ENCODE peak calls at places on chromosomes 11 and 22, in four cellular contexts. One of them, this sample, is unnamed.

GRCh38 chr11:113105584-113105983 is 144.4 kb downstream of the NCAM1 start:
- DNase-seq in HepG2: no peak
- DNase-seq in K562: no peak
- DNase-seq in H1: no peak
- DNase-seq in this sample: no peak

GRCh38 chr11:20353829-20354434 is 9.6 kb upstream of the HTATIP2 start:
- DNase-seq in HepG2: peak
- DNase-seq in K562: peak
- DNase-seq in H1: no peak
- DNase-seq in this sample: peak

GRCh38 chr11:122632178-122632824 is 23.2 kb upstream of the UBASH3B start:
- DNase-seq in HepG2: no peak
- DNase-seq in K562: no peak
- DNase-seq in H1: no peak
- DNase-seq in this sample: no peak

GRCh38 chr22:26287382-26288228 is 118.3 kb downstream of the SEZ6L start:
- DNase-seq in HepG2: no peak
- DNase-seq in K562: no peak
- DNase-seq in H1: no peak
- DNase-seq in this sample: no peak

GRCh38 chr22:38132794-38133193 is 22.3 kb upstream of the BAIAP2L2 start:
- DNase-seq in HepG2: no peak
- DNase-seq in K562: no peak
- DNase-seq in H1: no peak
- DNase-seq in this sample: no peak

GRCh38 chr22:23533771-23534191 is 46.3 kb downstream of the IGLL1 start:
- DNase-seq in HepG2: no peak
- DNase-seq in K562: peak
- DNase-seq in H1: no peak
- DNase-seq in this sample: peak

GRCh38 chr22:32175751-32176644 is 16.9 kb upstream of the C22orf42 start:
- DNase-seq in HepG2: no peak
- DNase-seq in K562: no peak
- DNase-seq in H1: no peak
- DNase-seq in this sample: no peak

GRCh38 chr11:65776196-65776595 is 4.6 kb downstream of the AP5B1 start:
- DNase-seq in HepG2: peak
- DNase-seq in K562: no peak
- DNase-seq in H1: no peak
- DNase-seq in this sample: no peak

GRCh38 chr11:7665473-7666291 is 7.6 kb downstream of the CYB5R2 start:
- DNase-seq in HepG2: peak
- DNase-seq in K562: peak
- DNase-seq in H1: no peak
- DNase-seq in this sample: peak

GRCh38 chr11:90704510-90704909 is 481.7 kb upstream of the CHORDC1 start:
- DNase-seq in HepG2: no peak
- DNase-seq in K562: no peak
- DNase-seq in H1: no peak
- DNase-seq in this sample: no peak

GRCh38 chr11:86313793-86314192 is 11.8 kb downstream of the HIKESHI start:
- DNase-seq in HepG2: no peak
- DNase-seq in K562: no peak
- DNase-seq in H1: no peak
- DNase-seq in this sample: no peak

GRCh38 chr11:117000741-117001096 is 97.5 kb downstream of the SIK3 start:
- DNase-seq in HepG2: no peak
- DNase-seq in K562: no peak
- DNase-seq in H1: no peak
- DNase-seq in this sample: no peak

GRCh38 chr11:91394718-91395414 is 829.8 kb upstream of the FAT3 start:
- DNase-seq in HepG2: peak
- DNase-seq in K562: no peak
- DNase-seq in H1: no peak
- DNase-seq in this sample: no peak

DNA sequence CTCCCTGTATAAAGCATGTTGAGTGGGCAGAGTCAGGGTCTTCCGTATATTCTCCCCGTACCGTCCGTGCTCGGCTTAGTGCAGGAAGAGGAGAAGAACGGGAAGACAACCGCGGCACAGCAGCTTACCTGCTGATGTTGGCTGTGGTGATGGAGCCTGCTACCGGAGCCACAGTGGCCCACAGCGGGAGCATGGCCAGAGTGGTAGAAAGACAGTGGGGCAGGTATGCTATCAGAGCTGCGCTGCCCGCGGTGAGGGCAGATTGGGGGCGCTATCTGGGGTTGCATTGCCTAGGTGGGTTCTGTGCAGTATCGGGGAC is 120.7 kb upstream of the VPREB1 start:
- DNase-seq in HepG2: no peak
- DNase-seq in K562: no peak
- DNase-seq in H1: no peak
- DNase-seq in this sample: no peak
- TF ChIP-seq MAFK in HepG2: no peak
- TF ChIP-seq MAFK in K562: no peak
- TF ChIP-seq MAFK in H1: no peak
- TF ChIP-seq MAFK in this sample: no peak

DNA sequence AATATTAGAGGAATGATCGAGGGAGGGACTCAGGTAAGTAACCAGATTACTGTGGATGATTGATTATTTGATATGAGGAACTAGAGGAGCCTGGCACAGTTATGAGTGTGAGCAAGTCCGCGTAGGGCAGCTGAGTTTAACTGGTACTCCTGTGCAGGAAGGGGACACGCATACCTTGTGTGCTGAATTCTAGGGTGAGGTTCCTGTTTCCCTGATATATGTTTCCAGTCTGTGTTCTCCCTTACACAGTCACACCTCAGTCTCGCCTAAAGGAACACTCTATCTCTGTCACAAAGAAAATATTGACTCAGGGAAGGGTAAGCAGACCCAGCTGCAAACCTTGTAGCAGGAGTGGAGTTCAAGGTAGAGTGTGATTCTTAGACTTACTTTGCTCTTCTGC is 17.4 kb downstream of the SGSM3 start:
- DNase-seq in HepG2: peak
- DNase-seq in K562: no peak
- DNase-seq in H1: no peak
- DNase-seq in this sample: no peak
- TF ChIP-seq POLR2A in HepG2: no peak
- TF ChIP-seq POLR2A in K562: no peak
- TF ChIP-seq POLR2A in H1: no peak
- TF ChIP-seq POLR2A in this sample: no peak

GRCh38 chr11:9962722-9963121 is 298.8 kb downstream of the SWAP70 start:
- DNase-seq in HepG2: no peak
- DNase-seq in K562: no peak
- DNase-seq in H1: no peak
- DNase-seq in this sample: no peak
- TF ChIP-seq EP300 in HepG2: no peak
- TF ChIP-seq EP300 in K562: no peak
- TF ChIP-seq EP300 in H1: no peak
- TF ChIP-seq EP300 in this sample: no peak

DNA sequence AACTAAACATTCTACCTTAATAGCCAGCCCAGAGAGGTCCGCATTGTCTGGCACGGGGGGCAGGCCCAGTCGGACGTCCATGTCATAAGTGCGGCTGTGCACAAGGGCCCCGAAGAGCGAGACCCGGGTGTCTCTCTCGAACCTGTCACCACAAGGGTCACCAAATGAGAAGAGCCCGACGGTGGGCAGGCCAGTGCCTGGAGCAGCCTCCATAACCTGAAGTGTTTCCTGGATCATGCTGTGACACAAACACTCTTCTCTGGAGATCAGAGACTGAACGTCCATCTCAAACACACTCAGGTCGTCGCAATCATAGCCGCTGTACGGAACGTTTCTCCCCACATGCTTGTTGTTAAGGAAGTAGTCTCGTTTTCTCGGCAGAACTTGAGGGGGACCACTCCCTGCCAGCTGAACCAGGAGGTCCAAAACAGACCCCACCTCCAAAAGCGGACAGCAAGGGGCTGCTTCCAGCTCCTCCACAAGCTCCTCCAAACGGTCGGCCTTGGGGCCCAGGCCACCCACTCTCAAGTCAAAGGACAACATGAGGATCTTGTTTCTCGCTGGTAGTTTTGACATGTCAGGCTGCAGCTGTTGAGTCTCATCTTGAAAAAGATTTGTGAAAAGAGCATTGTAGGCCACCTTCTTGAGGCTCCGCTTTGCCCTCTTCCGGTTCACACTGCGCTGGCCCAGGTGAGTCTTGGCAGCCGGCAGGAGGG is 961 bp downstream of the TUBGCP6 start:
- DNase-seq in HepG2: no peak
- DNase-seq in K562: no peak
- DNase-seq in H1: no peak
- DNase-seq in this sample: no peak
- TF ChIP-seq MAFK in HepG2: no peak
- TF ChIP-seq MAFK in K562: no peak
- TF ChIP-seq MAFK in H1: no peak
- TF ChIP-seq MAFK in this sample: no peak

GRCh38 chr22:36481393-36482168 is at the start of gene TXN2:
- DNase-seq in HepG2: peak
- DNase-seq in K562: peak
- DNase-seq in H1: peak
- DNase-seq in this sample: peak
- TF ChIP-seq POLR2A in HepG2: peak
- TF ChIP-seq POLR2A in K562: peak
- TF ChIP-seq POLR2A in H1: peak
- TF ChIP-seq POLR2A in this sample: peak

GRCh38 chr22:45997775-45998637 is 21.0 kb upstream of the WNT7B start:
- DNase-seq in HepG2: no peak
- DNase-seq in K562: no peak
- DNase-seq in H1: no peak
- DNase-seq in this sample: no peak

GRCh38 chr22:45996241-45997076 is 19.5 kb upstream of the WNT7B start:
- DNase-seq in HepG2: no peak
- DNase-seq in K562: no peak
- DNase-seq in H1: no peak
- DNase-seq in this sample: no peak

GRCh38 chr22:45998638-45999378 is 21.8 kb upstream of the WNT7B start:
- DNase-seq in HepG2: no peak
- DNase-seq in K562: no peak
- DNase-seq in H1: no peak
- DNase-seq in this sample: no peak

GRCh38 chr22:45995405-45996101 is 18.6 kb upstream of the WNT7B start:
- DNase-seq in HepG2: no peak
- DNase-seq in K562: no peak
- DNase-seq in H1: no peak
- DNase-seq in this sample: no peak

DNA sequence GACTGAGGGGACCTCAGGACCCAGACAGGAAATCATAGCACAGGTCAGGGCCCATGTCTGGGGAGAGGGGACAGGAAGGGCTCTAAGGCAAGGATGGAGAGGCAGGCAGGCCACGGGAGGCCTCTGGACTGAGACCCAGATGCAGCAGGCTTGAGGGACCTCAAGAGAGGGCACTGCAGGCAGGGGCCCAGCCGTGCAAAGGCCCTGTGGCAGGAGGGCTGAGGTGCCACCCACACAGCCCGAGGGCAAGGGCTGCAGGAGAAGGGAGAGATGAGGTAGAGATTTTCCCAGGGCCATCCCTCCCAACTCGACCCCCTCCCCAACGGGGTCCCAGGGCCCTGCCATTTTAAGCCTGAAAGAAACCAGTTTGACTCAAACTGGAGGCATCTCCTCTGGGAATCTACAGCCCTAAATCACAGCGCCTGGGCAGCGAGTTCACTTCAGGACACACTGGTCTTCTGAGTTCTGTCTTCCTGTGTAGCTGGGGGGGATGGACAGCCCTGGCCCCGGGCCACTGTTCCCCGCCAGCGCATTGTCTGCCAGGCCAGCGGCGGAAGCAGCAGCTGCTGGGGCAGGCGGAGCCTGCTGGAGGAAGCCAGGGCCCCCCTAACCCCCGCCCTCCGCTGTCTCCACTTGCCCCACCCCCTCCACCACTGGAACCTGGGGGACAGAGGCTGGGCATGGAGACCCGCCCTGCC is 20.3 kb upstream of the WNT7B start:
- DNase-seq in HepG2: no peak
- DNase-seq in K562: no peak
- DNase-seq in H1: no peak
- DNase-seq in this sample: no peak
- TF ChIP-seq EP300 in HepG2: no peak
- TF ChIP-seq EP300 in K562: no peak
- TF ChIP-seq EP300 in H1: no peak
- TF ChIP-seq EP300 in this sample: no peak